ENCODE peak calls at places on chromosomes 3 and 15, in ten cellular contexts. F is stimulated activated CD4-positive, alpha-beta T cell treated with anti-CD3 and anti-CD28 coated beads, TNF-alpha, amount 100 ng/mL, for 4 hours; S is H54; U is ELR; L is NCI-H510A treated with DMSO at 0.1 percent for 48 hours; J is stimulated activated naive CD8-positive, alpha-beta T cell treated with anti-CD3 and anti-CD28 coated beads, Interleukin-15, Interleukin-2, amounts not matched to agents 100 U/mL and 50 U/mL, for 24 hours; X is activated naive CD4-positive, alpha-beta T cell treated with Interleukin-2 at 50 U/mL for 16 hours; N is NCI-H1092; H is pulmonary artery endothelial cell; D is DMS53. T is an unnamed sample.

GRCh38 chr3:102979682-102980378 is 545.0 kb downstream of the ZPLD1 start:
- DNase-seq in F (no peak), S (peak; percentile 7), U (peak; percentile 95), L (no peak), J (no peak), X (no peak), N (no peak), H (no peak), D (no peak), T (no peak)

GRCh38 chr3:66395635-66396034 is 105.2 kb downstream of the LRIG1 start:
- DNase-seq in F (no peak), S (no peak), U (no peak), L (no peak), J (no peak), X (no peak), N (no peak), H (no peak), D (no peak), T (no peak)

GRCh38 chr3:16807981-16808380 is 76.8 kb upstream of the PLCL2 start:
- DNase-seq in F (no peak), S (no peak), U (no peak), L (no peak), J (no peak), X (no peak), N (no peak), H (no peak), D (no peak), T (no peak)

GRCh38 chr3:42159706-42160472 is 68.7 kb downstream of the TRAK1 start:
- DNase-seq in F (no peak), S (no peak), U (peak; percentile 17), L (peak; percentile 78), J (peak; percentile 32), X (peak; percentile 17), N (no peak), H (no peak), D (no peak), T (peak; percentile 69)

GRCh38 chr15:74709011-74709410 is 13.2 kb upstream of the EDC3 start:
- DNase-seq in F (no peak), S (no peak), U (peak; percentile 15), L (no peak), J (no peak), X (no peak), N (no peak), H (no peak), D (no peak), T (no peak)

GRCh38 chr3:171648079-171648478 is 162.2 kb downstream of the PLD1 start:
- DNase-seq in F (no peak), S (no peak), U (no peak), L (no peak), J (no peak), X (no peak), N (no peak), H (no peak), D (no peak), T (no peak)

GRCh38 chr3:69236808-69237707 is 114.7 kb upstream of the LMOD3 start:
- DNase-seq in F (no peak), S (no peak), U (no peak), L (no peak), J (no peak), X (no peak), N (no peak), H (no peak), D (no peak), T (no peak)

GRCh38 chr3:191051037-191051436 is 148.0 kb upstream of the OSTN start:
- DNase-seq in F (no peak), S (no peak), U (peak; percentile 62), L (peak; percentile 51), J (no peak), X (no peak), N (no peak), H (no peak), D (peak; percentile 62), T (peak; percentile 8)

GRCh38 chr3:150329408-150329807 is 78.7 kb upstream of the TSC22D2 start:
- DNase-seq in F (no peak), S (no peak), U (peak; percentile 42), L (no peak), J (no peak), X (no peak), N (no peak), H (no peak), D (no peak), T (no peak)

GRCh38 chr15:89104172-89104564 is 15.9 kb downstream of the ABHD2 start:
- DNase-seq in F (no peak), S (no peak), U (no peak), L (no peak), J (no peak), X (no peak), N (no peak), H (no peak), D (no peak), T (no peak)

GRCh38 chr15:52797625-52798501 is 7.7 kb upstream of the ONECUT1 start:
- DNase-seq in F (no peak), S (no peak), U (no peak), L (no peak), J (no peak), X (no peak), N (no peak), H (no peak), D (no peak), T (no peak)

GRCh38 chr3:62525276-62525675 is 151.9 kb upstream of the FEZF2 start:
- DNase-seq in F (no peak), S (no peak), U (no peak), L (peak; percentile 6), J (no peak), X (no peak), N (no peak), H (no peak), D (peak; percentile 0), T (no peak)

GRCh38 chr3:65854606-65855304 is 184.0 kb downstream of the MAGI1 start:
- DNase-seq in F (no peak), S (no peak), U (peak; percentile 38), L (peak; percentile 79), J (no peak), X (no peak), N (no peak), H (no peak), D (peak; percentile 74), T (peak; percentile 78)

GRCh38 chr3:44442591-44443309 is 34.7 kb downstream of the ZNF445 start:
- DNase-seq in F (no peak), S (no peak), U (no peak), L (no peak), J (no peak), X (no peak), N (no peak), H (no peak), D (no peak), T (no peak)

GRCh38 chr15:39851505-39852082 is 68.5 kb downstream of the GPR176 start:
- DNase-seq in F (no peak), S (no peak), U (peak; percentile 40), L (no peak), J (no peak), X (no peak), N (no peak), H (peak; percentile 49), D (no peak), T (no peak)

GRCh38 chr15:52318729-52319500 is 23.3 kb upstream of the MYO5C start:
- DNase-seq in F (no peak), S (no peak), U (no peak), L (no peak), J (no peak), X (no peak), N (no peak), H (no peak), D (no peak), T (no peak)

GRCh38 chr15:100438570-100438969 is 90.2 kb downstream of the CERS3 start:
- DNase-seq in F (no peak), S (no peak), U (peak; percentile 1), L (no peak), J (peak; percentile 24), X (no peak), N (peak; percentile 58), H (no peak), D (peak; percentile 65), T (peak; percentile 75)

GRCh38 chr3:188962253-188963247 is 209.2 kb upstream of the TPRG1 start:
- DNase-seq in F (no peak), S (no peak), U (no peak), L (no peak), J (no peak), X (peak; percentile 12), N (no peak), H (no peak), D (no peak), T (no peak)

GRCh38 chr3:57680046-57680445 is 12.8 kb downstream of the DENND6A start:
- DNase-seq in F (no peak), S (no peak), U (no peak), L (no peak), J (no peak), X (no peak), N (no peak), H (no peak), D (no peak), T (no peak)

GRCh38 chr3:165800970-165801369 is 36.3 kb downstream of the BCHE start:
- DNase-seq in F (no peak), S (no peak), U (no peak), L (peak; percentile 31), J (no peak), X (no peak), N (no peak), H (no peak), D (peak; percentile 16), T (no peak)

GRCh38 chr15:64693134-64693533 is 82.3 kb downstream of the RBPMS2 start:
- DNase-seq in F (no peak), S (peak; percentile 20), U (peak; percentile 47), L (no peak), J (no peak), X (no peak), N (no peak), H (no peak), D (peak; percentile 61), T (peak; percentile 19)

GRCh38 chr3:81516042-81516441 is 245.4 kb downstream of the GBE1 start:
- DNase-seq in F (no peak), S (no peak), U (no peak), L (no peak), J (no peak), X (no peak), N (no peak), H (no peak), D (no peak), T (no peak)

GRCh38 chr15:63420333-63420741 is 38.7 kb upstream of the CA12 start:
- DNase-seq in F (no peak), S (no peak), U (peak; percentile 36), L (peak; percentile 8), J (no peak), X (no peak), N (no peak), H (no peak), D (peak; percentile 27), T (no peak)

GRCh38 chr3:18559323-18559972 is 134.3 kb upstream of the SATB1 start:
- DNase-seq in F (no peak), S (no peak), U (peak; percentile 36), L (peak; percentile 52), J (peak; percentile 28), X (peak; percentile 15), N (peak; percentile 10), H (no peak), D (peak; percentile 69), T (peak; percentile 66)

GRCh38 chr3:154540950-154541604 is 111.1 kb upstream of the GPR149 start:
- DNase-seq in F (no peak), S (no peak), U (peak; percentile 55), L (no peak), J (no peak), X (no peak), N (no peak), H (no peak), D (no peak), T (no peak)

GRCh38 chr3:128663151-128663550 is 12.5 kb upstream of the RPN1 start:
- DNase-seq in F (no peak), S (no peak), U (no peak), L (no peak), J (no peak), X (no peak), N (no peak), H (no peak), D (no peak), T (no peak)

GRCh38 chr3:108001457-108001856 is 89.4 kb downstream of the CD47 start:
- DNase-seq in F (no peak), S (no peak), U (peak; percentile 47), L (no peak), J (no peak), X (no peak), N (no peak), H (no peak), D (peak; percentile 8), T (no peak)

GRCh38 chr3:51373658-51374421 is 11.3 kb upstream of the MANF start:
- DNase-seq in F (no peak), S (no peak), U (no peak), L (no peak), J (no peak), X (no peak), N (no peak), H (no peak), D (no peak), T (no peak)